ENCODE peak calls at places on chromosomes 7 and 10, in nine cellular contexts. D is coronary artery; V is hepatocyte; Z is breast epithelium; T is CD8-positive, alpha-beta T cell; S is GM23248; A is uterus; O is pancreas; L is spleen. X is an unnamed sample.

GRCh38 chr10:100009283-100009792 is 409 bp downstream of the DNMBP start:
- DNase-seq in Z (no peak), T (no peak), V (peak; percentile 87), S (peak; percentile 87), A (no peak), D (peak; percentile 74), L (peak; percentile 95), O (no peak), X (peak; percentile 64)

GRCh38 chr7:112743811-112744210 is 46.4 kb downstream of the TMEM168 start:
- DNase-seq in V (peak; percentile 16), D (no peak), S (no peak), A (no peak), L (no peak), Z (no peak), O (no peak), T (no peak), X (no peak)

GRCh38 chr10:24493168-24493567 is 230.5 kb downstream of the ARHGAP21 start:
- DNase-seq in Z (no peak), L (no peak), O (no peak), S (no peak), V (no peak), T (no peak), A (no peak), D (no peak), X (no peak)

GRCh38 chr7:23603632-23604295 is 6.6 kb downstream of the CCDC126 start:
- DNase-seq in L (no peak), S (no peak), V (no peak), D (no peak), T (no peak), Z (no peak), A (no peak), O (no peak), X (no peak)

GRCh38 chr7:115005241-115005640 is 83.3 kb downstream of the MDFIC start:
- DNase-seq in L (no peak), Z (no peak), T (no peak), D (no peak), V (no peak), A (no peak), S (no peak), O (no peak), X (no peak)

GRCh38 chr10:32413513-32413912 is 32.4 kb upstream of the CCDC7 start:
- DNase-seq in D (no peak), O (no peak), Z (no peak), S (peak; percentile 95), T (no peak), L (no peak), V (peak; percentile 39), A (no peak), X (no peak)

GRCh38 chr7:106102387-106102966 is 9.6 kb downstream of the SYPL1 start:
- DNase-seq in T (no peak), L (no peak), S (no peak), V (no peak), D (no peak), A (no peak), Z (no peak), O (no peak), X (no peak)

GRCh38 chr10:37289833-37290464 is 164.6 kb downstream of the ANKRD30A start:
- DNase-seq in V (no peak), D (no peak), A (no peak), T (no peak), S (no peak), O (no peak), Z (no peak), L (no peak), X (no peak)

GRCh38 chr7:155788616-155789000 is 23.7 kb downstream of the SHH start:
- DNase-seq in O (no peak), L (peak; percentile 73), T (no peak), D (no peak), S (no peak), V (no peak), A (no peak), Z (no peak), X (no peak)

GRCh38 chr10:79318369-79318768 is 28.9 kb upstream of the PPIF start:
- DNase-seq in D (no peak), Z (no peak), T (no peak), L (peak; percentile 80), O (no peak), S (no peak), A (no peak), V (no peak), X (no peak)

GRCh38 chr10:108469940-108470339 is 1305.4 kb upstream of the SORCS1 start:
- DNase-seq in Z (no peak), L (no peak), T (no peak), V (no peak), S (no peak), D (no peak), A (no peak), O (no peak), X (no peak)

GRCh38 chr7:78178319-78178718 is 379.7 kb downstream of the PHTF2 start:
- DNase-seq in T (no peak), S (peak; percentile 46), Z (no peak), L (no peak), V (no peak), D (no peak), O (no peak), A (no peak), X (no peak)

GRCh38 chr10:69861251-69862240 is 59.8 kb downstream of the COL13A1 start:
- DNase-seq in Z (no peak), T (no peak), O (peak; percentile 68), A (no peak), D (no peak), L (no peak), S (peak; percentile 79), V (peak; percentile 85), X (no peak)

GRCh38 chr10:92290076-92290836 is 622 bp downstream of the CPEB3 start:
- DNase-seq in O (peak; percentile 59), S (peak; percentile 75), V (peak; percentile 58), D (no peak), Z (peak; percentile 65), A (no peak), T (peak; percentile 40), L (no peak), X (peak; percentile 27)

GRCh38 chr10:124035928-124036558 is 57.4 kb downstream of the CHST15 start:
- DNase-seq in A (no peak), O (no peak), D (no peak), Z (peak; percentile 61), S (no peak), L (peak; percentile 98), T (no peak), V (peak; percentile 67), X (no peak)

GRCh38 chr7:44750921-44751571 is 2.4 kb downstream of the ZMIZ2 start:
- DNase-seq in T (peak; percentile 41), V (peak; percentile 57), L (peak; percentile 75), S (no peak), D (no peak), Z (no peak), O (no peak), A (no peak), X (no peak)
- H3K27ac ChIP-seq in T (no peak overlapping the region), V (peak overlapping the region; percentile 75), L (peak overlapping the region; percentile 13), S (no peak overlapping the region), D (no peak overlapping the region), Z (no peak overlapping the region), O (peak overlapping the region; percentile 10), A (no peak overlapping the region), X (no peak overlapping the region)

DNA sequence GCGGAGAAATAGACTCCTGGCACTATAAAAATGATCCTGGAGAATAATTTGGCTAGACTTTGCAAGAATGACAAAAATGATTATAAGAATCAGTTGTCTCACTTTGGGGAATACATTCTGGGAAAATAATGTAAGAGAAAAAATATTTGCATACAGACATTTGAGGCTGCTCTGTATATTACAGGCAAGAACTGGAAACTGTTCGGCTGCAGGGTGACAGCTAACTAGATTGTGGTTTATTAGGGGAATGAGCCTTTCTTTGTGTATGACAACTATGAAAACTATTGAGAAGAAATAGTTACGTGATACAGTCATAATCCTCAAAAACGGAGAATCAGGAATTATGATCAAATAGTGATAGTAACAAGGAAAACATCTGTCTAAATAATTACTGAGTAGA is 8.6 kb downstream of the TRIM56 start:
- DNase-seq in O (no peak), A (no peak), L (no peak), V (no peak), Z (no peak), T (no peak), D (no peak), S (peak; percentile 90), X (no peak)
- H3K27ac ChIP-seq in O (no peak overlapping the region), A (no peak overlapping the region), L (no peak overlapping the region), V (no peak overlapping the region), Z (no peak overlapping the region), T (no peak overlapping the region), D (no peak overlapping the region), S (peak overlapping the region; percentile 91), X (no peak overlapping the region)

GRCh38 chr10:114404171-114405010 is at the start of gene AFAP1L2:
- DNase-seq in D (no peak), L (no peak), A (peak; percentile 67), T (no peak), O (peak; percentile 67), Z (no peak), S (peak; percentile 35), V (peak; percentile 69), X (no peak)

GRCh38 chr10:114403545-114404161 is 649 bp downstream of the AFAP1L2 start:
- DNase-seq in T (no peak), Z (no peak), L (no peak), V (no peak), D (no peak), S (peak; percentile 12), O (peak; percentile 43), A (peak; percentile 67), X (no peak)

GRCh38 chr10:114401195-114401741 is 3.0 kb downstream of the AFAP1L2 start:
- DNase-seq in D (peak; percentile 75), Z (no peak), A (peak; percentile 86), V (no peak), S (peak; percentile 67), T (no peak), L (no peak), O (no peak), X (peak; percentile 31)

GRCh38 chr10:114402233-114402632 is 2.1 kb downstream of the AFAP1L2 start:
- DNase-seq in T (no peak), V (no peak), A (no peak), O (no peak), L (no peak), Z (no peak), S (no peak), D (no peak), X (no peak)

DNA sequence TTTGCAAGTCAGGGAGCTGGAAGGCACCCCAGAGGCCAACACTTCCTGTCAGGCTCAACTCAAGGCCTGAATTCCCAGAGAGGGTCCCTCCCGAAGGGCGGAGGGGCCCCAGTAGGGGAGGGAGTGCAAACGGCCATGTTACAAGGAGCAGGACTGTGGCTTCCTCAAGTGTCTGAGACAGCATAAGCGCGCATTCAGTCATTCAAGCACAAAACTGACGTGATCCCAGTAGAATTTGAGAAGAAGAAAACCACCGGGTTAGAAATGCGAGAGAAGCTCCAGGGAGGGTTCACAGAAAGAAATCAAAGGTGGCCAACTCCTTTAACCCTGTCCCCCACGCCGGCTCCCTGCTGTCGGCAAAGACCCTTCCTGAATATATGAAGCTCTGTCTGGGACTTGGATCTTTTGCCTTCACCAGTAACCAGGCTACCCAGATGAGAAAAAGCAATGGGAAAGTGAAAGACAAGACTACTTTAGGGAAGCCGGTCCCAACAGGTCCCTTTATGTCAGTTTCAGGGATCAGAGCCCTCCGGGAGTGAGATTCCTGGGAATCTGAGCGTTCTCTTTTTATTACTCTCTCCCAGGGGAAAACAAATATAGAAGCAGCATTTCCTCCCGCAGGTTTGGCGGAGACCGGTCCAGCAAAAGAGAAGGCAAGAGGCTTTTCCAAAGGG is 1.3 kb downstream of the AFAP1L2 start:
- DNase-seq in D (peak; percentile 73), V (no peak), Z (no peak), O (no peak), S (no peak), T (no peak), A (no peak), L (no peak), X (no peak)
- H3K27ac ChIP-seq in D (peak overlapping the region; percentile 74), V (no peak overlapping the region), Z (peak overlapping the region; percentile 91), O (no peak overlapping the region), S (no peak overlapping the region), T (no peak overlapping the region), A (peak overlapping the region; percentile 95), L (peak overlapping the region; percentile 72), X (peak overlapping the region; percentile 1)

GRCh38 chr10:5442990-5443370 is 30.6 kb downstream of the NET1 start:
- DNase-seq in O (no peak), L (no peak), D (no peak), S (no peak), Z (no peak), T (no peak), V (no peak), A (no peak), X (no peak)
- H3K27ac ChIP-seq in O (no peak overlapping the region), L (no peak overlapping the region), D (no peak overlapping the region), S (no peak overlapping the region), Z (no peak overlapping the region), T (no peak overlapping the region), V (peak overlapping the region; percentile 3), A (no peak overlapping the region), X (no peak overlapping the region)

X was measured in caudate nucleus.